ENCODE peak calls at places on chromosomes 7 and 10, in nine cellular contexts. C, W, K, I, Y, B, V, A and O are unnamed samples.

GRCh38 chr10:97732052-97732359 is 4.9 kb upstream of the ZFYVE27 start:
- DNase-seq in Y (no peak), A (no peak), B (no peak), W (no peak), I (no peak), C (no peak), K (no peak), V (no peak), O (no peak)

GRCh38 chr10:17616403-17617030 is 657 bp downstream of the HACD1 start:
- DNase-seq in A (no peak), B (no peak), K (no peak), C (peak), W (peak), V (peak), Y (peak), I (peak), O (peak)

GRCh38 chr7:106061301-106061979 is 50.7 kb downstream of the SYPL1 start:
- DNase-seq in C (no peak), Y (no peak), A (no peak), W (no peak), B (no peak), K (no peak), I (no peak), V (no peak), O (no peak)

GRCh38 chr10:5937016-5937415 is 40.3 kb downstream of the IL15RA start:
- DNase-seq in A (no peak), K (no peak), B (no peak), V (no peak), I (no peak), W (no peak), Y (no peak), C (no peak), O (no peak)

GRCh38 chr7:101952355-101953247 is 135.2 kb downstream of the CUX1 start:
- DNase-seq in W (peak), I (no peak), B (no peak), A (no peak), Y (peak), V (no peak), K (peak), C (no peak), O (no peak)

GRCh38 chr10:80684217-80684616 is 146.5 kb downstream of the SH2D4B start:
- DNase-seq in W (no peak), I (no peak), A (no peak), C (peak), V (no peak), B (no peak), Y (peak), K (no peak), O (no peak)

GRCh38 chr10:14438057-14438456 is 107.3 kb upstream of the FRMD4A start:
- DNase-seq in W (no peak), V (no peak), I (no peak), K (no peak), C (peak), Y (no peak), B (no peak), A (no peak), O (no peak)

GRCh38 chr7:115066050-115066449 is 144.2 kb downstream of the MDFIC start:
- DNase-seq in I (no peak), W (no peak), C (peak), Y (no peak), K (no peak), A (no peak), V (no peak), B (no peak), O (no peak)

GRCh38 chr10:73648975-73649829 is 6.6 kb downstream of the SYNPO2L start:
- DNase-seq in A (no peak), K (no peak), Y (peak), V (no peak), B (no peak), I (no peak), C (no peak), W (no peak), O (no peak)

GRCh38 chr10:120503695-120504094 is 46.7 kb downstream of the PLPP4 start:
- DNase-seq in V (no peak), A (no peak), K (no peak), W (no peak), B (no peak), C (no peak), I (no peak), Y (no peak), O (no peak)

GRCh38 chr7:105885386-105886111 is 9.2 kb upstream of the ATXN7L1 start:
- DNase-seq in I (no peak), K (no peak), B (no peak), W (no peak), Y (no peak), V (peak), C (peak), A (no peak), O (no peak)

GRCh38 chr10:121310151-121310711 is 288.0 kb downstream of the FGFR2 start:
- DNase-seq in C (peak), K (no peak), Y (no peak), A (no peak), B (no peak), V (no peak), W (no peak), I (no peak), O (no peak)

GRCh38 chr7:142188159-142188558 is 69.7 kb downstream of the PRSS58 start:
- DNase-seq in K (no peak), I (no peak), A (no peak), W (peak), V (no peak), C (no peak), Y (peak), B (no peak), O (no peak)

GRCh38 chr7:102044641-102044983 is 227.2 kb downstream of the CUX1 start:
- DNase-seq in V (no peak), B (no peak), A (no peak), W (no peak), Y (no peak), C (no peak), K (no peak), I (no peak), O (no peak)

GRCh38 chr7:26930201-26930600 is 65.8 kb upstream of the SKAP2 start:
- DNase-seq in K (peak), I (no peak), Y (peak), A (no peak), V (no peak), C (no peak), W (no peak), B (no peak), O (no peak)

GRCh38 chr10:71623098-71623985 is 96.2 kb downstream of the C10orf105 start:
- DNase-seq in K (no peak), A (no peak), C (no peak), W (peak), V (no peak), I (no peak), B (peak), Y (no peak), O (no peak)